ENCODE peak calls at places on chromosomes 1 and 21, in four cellular contexts. One of them, this sample, is unnamed.

GRCh38 chr1:63793741-63794240 is 20.0 kb downstream of the ROR1 start:
- DNase-seq in K562: no peak
- DNase-seq in WTC11: no peak
- DNase-seq in GM12878: no peak
- DNase-seq in this sample: no peak

GRCh38 chr1:23210963-23211362 is 6.3 kb downstream of the HTR1D start:
- DNase-seq in K562: no peak
- DNase-seq in WTC11: no peak
- DNase-seq in GM12878: no peak
- DNase-seq in this sample: no peak

GRCh38 chr21:25895565-25896205 is 160.9 kb downstream of the GABPA start:
- DNase-seq in K562: peak
- DNase-seq in WTC11: no peak
- DNase-seq in GM12878: no peak
- DNase-seq in this sample: no peak

GRCh38 chr1:15329481-15329815 is 80.2 kb upstream of the EFHD2 start:
- DNase-seq in K562: no peak
- DNase-seq in WTC11: no peak
- DNase-seq in GM12878: no peak
- DNase-seq in this sample: no peak

GRCh38 chr1:109659997-109660755 is 4.3 kb downstream of the GSTM4 start:
- DNase-seq in K562: no peak
- DNase-seq in WTC11: no peak
- DNase-seq in GM12878: no peak
- DNase-seq in this sample: peak

GRCh38 chr1:96492236-96492635 is 229.3 kb upstream of the PTBP2 start:
- DNase-seq in K562: no peak
- DNase-seq in WTC11: no peak
- DNase-seq in GM12878: no peak
- DNase-seq in this sample: no peak

GRCh38 chr1:145917595-145917994 is 922 bp downstream of the PEX11B start:
- DNase-seq in K562: no peak
- DNase-seq in WTC11: no peak
- DNase-seq in GM12878: no peak
- DNase-seq in this sample: no peak

GRCh38 chr1:91846007-91846620 is 39.8 kb downstream of the TGFBR3 start:
- DNase-seq in K562: peak
- DNase-seq in WTC11: no peak
- DNase-seq in GM12878: no peak
- DNase-seq in this sample: peak

GRCh38 chr1:76033800-76034475 is 40.6 kb upstream of the ST6GALNAC3 start:
- DNase-seq in K562: no peak
- DNase-seq in WTC11: no peak
- DNase-seq in GM12878: no peak
- DNase-seq in this sample: no peak

GRCh38 chr1:177219458-177220390 is 49.0 kb downstream of the BRINP2 start:
- DNase-seq in K562: no peak
- DNase-seq in WTC11: no peak
- DNase-seq in GM12878: no peak
- DNase-seq in this sample: no peak

GRCh38 chr21:35578350-35578782 is 482.0 kb downstream of the SETD4 start:
- DNase-seq in K562: no peak
- DNase-seq in WTC11: no peak
- DNase-seq in GM12878: no peak
- DNase-seq in this sample: no peak

GRCh38 chr1:81160696-81161095 is 640.0 kb upstream of the ADGRL2 start:
- DNase-seq in K562: no peak
- DNase-seq in WTC11: no peak
- DNase-seq in GM12878: no peak
- DNase-seq in this sample: no peak

GRCh38 chr1:29391362-29391880 is 155.1 kb downstream of the PTPRU start:
- DNase-seq in K562: no peak
- DNase-seq in WTC11: no peak
- DNase-seq in GM12878: no peak
- DNase-seq in this sample: no peak

GRCh38 chr1:25481625-25482024 is 50.9 kb downstream of the MACO1 start:
- DNase-seq in K562: no peak
- DNase-seq in WTC11: no peak
- DNase-seq in GM12878: no peak
- DNase-seq in this sample: no peak

GRCh38 chr1:10626781-10627410 is 152.1 kb downstream of the PEX14 start:
- DNase-seq in K562: no peak
- DNase-seq in WTC11: no peak
- DNase-seq in GM12878: no peak
- DNase-seq in this sample: no peak

GRCh38 chr1:165562576-165562975 is 18.8 kb downstream of the LRRC52 start:
- DNase-seq in K562: no peak
- DNase-seq in WTC11: no peak
- DNase-seq in GM12878: no peak
- DNase-seq in this sample: no peak

GRCh38 chr1:175220853-175221547 is 28.4 kb upstream of the KIAA0040 start:
- DNase-seq in K562: no peak
- DNase-seq in WTC11: no peak
- DNase-seq in GM12878: no peak
- DNase-seq in this sample: no peak

GRCh38 chr1:184843732-184844495 is 89.3 kb upstream of the EDEM3 start:
- DNase-seq in K562: no peak
- DNase-seq in WTC11: no peak
- DNase-seq in GM12878: peak
- DNase-seq in this sample: no peak

GRCh38 chr1:8343464-8344001 is 25.6 kb downstream of the SLC45A1 start:
- DNase-seq in K562: no peak
- DNase-seq in WTC11: no peak
- DNase-seq in GM12878: no peak
- DNase-seq in this sample: peak

DNA sequence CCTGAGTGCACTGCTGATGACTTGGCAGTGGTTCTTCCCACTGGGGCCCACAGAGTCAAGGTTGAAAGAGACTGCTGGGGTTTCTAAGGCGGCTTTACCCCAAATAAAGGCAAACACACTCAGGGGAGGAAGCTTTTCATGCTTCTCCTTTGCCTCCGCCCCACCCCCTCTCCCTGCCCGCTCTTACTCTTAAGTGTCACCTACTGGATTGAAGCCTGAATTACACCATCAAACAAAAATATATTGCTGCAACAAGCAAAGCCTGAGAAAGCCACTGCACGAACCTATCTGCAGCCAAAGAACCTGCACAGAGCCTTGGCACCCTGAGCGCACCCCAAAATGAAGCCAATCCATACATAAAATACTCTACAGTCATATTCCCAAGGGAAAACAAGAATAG is 63.1 kb downstream of the PTGFR start:
- DNase-seq in K562: no peak
- DNase-seq in WTC11: peak
- DNase-seq in GM12878: no peak
- DNase-seq in this sample: peak
- TF ChIP-seq TCF7 in K562: no peak
- TF ChIP-seq TCF7 in WTC11: no peak
- TF ChIP-seq TCF7 in GM12878: no peak
- TF ChIP-seq TCF7 in this sample: no peak

GRCh38 chr1:238377280-238377919 is 486.7 kb upstream of the ZP4 start:
- DNase-seq in K562: no peak
- DNase-seq in WTC11: peak
- DNase-seq in GM12878: no peak
- DNase-seq in this sample: no peak

GRCh38 chr1:238384381-238384780 is 493.7 kb upstream of the ZP4 start:
- DNase-seq in K562: no peak
- DNase-seq in WTC11: no peak
- DNase-seq in GM12878: no peak
- DNase-seq in this sample: no peak

DNA sequence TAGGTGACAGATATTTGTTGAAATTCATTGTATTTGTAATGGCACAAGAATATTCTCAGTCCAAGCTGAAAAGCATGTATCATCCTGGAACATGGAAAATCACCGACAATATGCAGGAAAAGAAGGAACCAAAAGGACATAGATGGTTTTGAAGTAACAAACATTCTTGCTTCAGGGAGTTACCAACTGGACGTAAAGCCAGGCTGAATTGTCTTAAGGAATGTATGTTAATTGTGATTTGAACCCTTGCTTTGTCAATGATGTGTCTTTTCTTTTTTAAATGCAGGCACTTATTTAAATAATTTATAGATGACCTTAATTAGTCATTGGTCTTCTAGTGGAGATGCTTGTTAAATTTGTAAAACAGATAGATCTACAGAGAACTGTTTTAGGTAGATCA is 489.4 kb upstream of the ZP4 start:
- DNase-seq in K562: no peak
- DNase-seq in WTC11: no peak
- DNase-seq in GM12878: no peak
- DNase-seq in this sample: no peak
- TF ChIP-seq TCF7 in K562: no peak
- TF ChIP-seq TCF7 in WTC11: no peak
- TF ChIP-seq TCF7 in GM12878: no peak
- TF ChIP-seq TCF7 in this sample: no peak

DNA sequence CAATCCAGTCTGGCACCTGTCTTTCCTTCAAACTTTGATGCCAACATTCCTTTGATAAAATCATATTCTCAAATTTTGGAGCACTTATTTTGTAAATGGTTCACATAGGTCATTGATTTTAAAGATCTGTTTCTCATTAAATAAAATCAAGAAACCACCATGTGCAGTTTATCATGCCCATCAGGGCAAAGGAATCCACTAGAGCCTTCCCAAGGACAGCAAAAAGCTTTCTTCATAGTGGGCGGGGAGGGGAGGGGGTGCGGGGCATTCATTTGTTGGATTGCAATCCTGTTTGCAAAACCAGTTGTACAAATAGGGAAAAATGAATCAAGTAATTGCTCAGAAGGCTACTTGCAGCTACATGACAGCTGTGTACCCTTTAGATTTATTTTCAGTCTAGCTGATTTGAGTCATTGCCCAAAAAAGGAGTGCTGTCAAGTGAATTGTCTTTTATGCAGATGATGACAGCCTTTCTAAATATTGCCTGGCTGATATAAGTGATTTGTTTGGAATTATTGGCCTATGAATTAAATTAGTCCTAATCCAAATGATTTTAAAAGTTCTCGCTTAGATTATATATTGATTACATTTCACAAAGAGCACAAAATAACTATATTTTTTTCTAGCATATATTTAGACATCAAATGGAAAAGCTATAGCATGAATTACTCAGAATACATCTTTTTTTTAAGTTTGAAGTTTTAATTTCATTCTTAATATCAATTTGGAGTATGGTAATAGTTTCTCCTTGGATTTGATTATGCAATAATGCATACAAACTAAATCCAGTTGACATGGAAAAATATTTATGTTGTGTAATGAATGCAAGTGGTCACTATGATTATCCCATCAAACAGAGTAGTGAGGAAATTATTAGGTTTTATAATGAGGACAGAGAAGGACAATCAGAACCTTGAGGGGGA is 23.2 kb downstream of the LRRC8B start:
- DNase-seq in K562: no peak
- DNase-seq in WTC11: no peak
- DNase-seq in GM12878: no peak
- DNase-seq in this sample: peak
- TF ChIP-seq TCF7 in K562: no peak
- TF ChIP-seq TCF7 in WTC11: no peak
- TF ChIP-seq TCF7 in GM12878: no peak
- TF ChIP-seq TCF7 in this sample: no peak

GRCh38 chr21:44628707-44629391 is 2.0 kb downstream of the KRTAP10-9 start:
- DNase-seq in K562: no peak
- DNase-seq in WTC11: no peak
- DNase-seq in GM12878: no peak
- DNase-seq in this sample: no peak
- TF ChIP-seq TCF7 in K562: no peak
- TF ChIP-seq TCF7 in WTC11: no peak
- TF ChIP-seq TCF7 in GM12878: no peak
- TF ChIP-seq TCF7 in this sample: no peak

GRCh38 chr1:180966310-180966709 is 53.6 kb downstream of the KIAA1614 start:
- DNase-seq in K562: no peak
- DNase-seq in WTC11: no peak
- DNase-seq in GM12878: no peak
- DNase-seq in this sample: no peak
- TF ChIP-seq TCF7 in K562: no peak
- TF ChIP-seq TCF7 in WTC11: no peak
- TF ChIP-seq TCF7 in GM12878: no peak
- TF ChIP-seq TCF7 in this sample: no peak

This sample was measured in HepG2.